ENCODE peak calls at places on chromosomes 7 and 10, in four cellular contexts. K, A, I and Q are unnamed samples.

GRCh38 chr10:128044186-128044585 is 82.0 kb downstream of the MKI67 start:
- DNase-seq in K (no peak), A (peak), I (no peak), Q (no peak)

GRCh38 chr10:18583575-18584270 is 67.7 kb downstream of the NSUN6 start:
- DNase-seq in K (no peak), A (no peak), I (no peak), Q (no peak)

GRCh38 chr10:72337039-72337629 is 17.6 kb downstream of the DNAJB12 start:
- DNase-seq in K (peak), A (peak), I (peak), Q (peak)

GRCh38 chr10:60123172-60123571 is 216.8 kb upstream of the CCDC6 start:
- DNase-seq in K (no peak), A (no peak), I (peak), Q (peak)

GRCh38 chr10:74415440-74415839 is 264.4 kb downstream of the ADK start:
- DNase-seq in K (no peak), A (no peak), I (no peak), Q (no peak)

GRCh38 chr10:60937784-60938654 is 6.0 kb downstream of the RHOBTB1 start:
- DNase-seq in K (no peak), A (no peak), I (peak), Q (no peak)

GRCh38 chr7:24907311-24907886 is 72.6 kb downstream of the OSBPL3 start:
- DNase-seq in K (no peak), A (no peak), I (peak), Q (no peak)

GRCh38 chr7:118352854-118353453 is 128.4 kb downstream of the ANKRD7 start:
- DNase-seq in K (no peak), A (no peak), I (no peak), Q (no peak)

GRCh38 chr7:6558837-6559236 is 7.6 kb upstream of the GRID2IP start:
- DNase-seq in K (no peak), A (no peak), I (peak), Q (no peak)

GRCh38 chr10:84546609-84547008 is 218.2 kb downstream of the CCSER2 start:
- DNase-seq in K (no peak), A (no peak), I (no peak), Q (no peak)

GRCh38 chr10:97543025-97543546 is 29.5 kb upstream of the ANKRD2 start:
- DNase-seq in K (peak), A (peak), I (peak), Q (peak)

GRCh38 chr10:26810435-26811026 is 50.2 kb downstream of the ABI1 start:
- DNase-seq in K (no peak), A (no peak), I (peak), Q (no peak)

GRCh38 chr7:2929321-2930201 is 85.5 kb upstream of the GNA12 start:
- DNase-seq in K (no peak), A (peak), I (no peak), Q (no peak)

GRCh38 chr7:2151801-2152612 is 80.7 kb downstream of the MAD1L1 start:
- DNase-seq in K (no peak), A (peak), I (no peak), Q (no peak)

GRCh38 chr10:133187091-133187905 is 27.3 kb downstream of the KNDC1 start:
- DNase-seq in K (no peak), A (no peak), I (no peak), Q (no peak)

DNA sequence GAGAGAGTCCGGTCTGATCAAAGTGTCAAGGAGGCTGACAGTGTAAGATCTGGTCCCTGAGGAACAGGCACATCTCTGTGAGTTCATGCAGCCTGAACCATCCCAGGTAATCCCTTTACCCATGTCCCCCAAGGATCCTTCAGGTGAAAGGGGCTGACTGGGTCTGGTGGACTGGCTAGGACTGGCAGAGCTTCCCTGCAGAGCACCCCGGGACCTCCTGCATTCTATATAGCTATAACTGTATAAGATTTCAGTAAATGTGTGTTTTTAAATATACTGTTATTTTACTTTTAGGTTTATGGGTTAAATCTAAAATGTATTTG is 246.8 kb downstream of the ELMO1 start:
- DNase-seq in K (no peak), A (no peak), I (no peak), Q (no peak)
- TF ChIP-seq CTCF in K (no peak), A (peak), I (no peak), Q (no peak)

GRCh38 chr10:62084434-62084833 is 182.9 kb downstream of the ARID5B start:
- DNase-seq in K (no peak), A (no peak), I (no peak), Q (no peak)
- H3K4me3 ChIP-seq in K (no peak), A (no peak), I (no peak), Q (no peak)

GRCh38 chr10:109432281-109432680 is 491.0 kb downstream of the XPNPEP1 start:
- DNase-seq in K (no peak), A (no peak), I (no peak), Q (no peak)

GRCh38 chr10:109429956-109430760 is 493.2 kb downstream of the XPNPEP1 start:
- DNase-seq in K (no peak), A (no peak), I (peak), Q (no peak)

GRCh38 chr10:109428775-109429480 is 494.4 kb downstream of the XPNPEP1 start:
- DNase-seq in K (no peak), A (no peak), I (no peak), Q (no peak)

GRCh38 chr10:109427421-109427820 is 495.9 kb downstream of the XPNPEP1 start:
- DNase-seq in K (no peak), A (no peak), I (peak), Q (no peak)

DNA sequence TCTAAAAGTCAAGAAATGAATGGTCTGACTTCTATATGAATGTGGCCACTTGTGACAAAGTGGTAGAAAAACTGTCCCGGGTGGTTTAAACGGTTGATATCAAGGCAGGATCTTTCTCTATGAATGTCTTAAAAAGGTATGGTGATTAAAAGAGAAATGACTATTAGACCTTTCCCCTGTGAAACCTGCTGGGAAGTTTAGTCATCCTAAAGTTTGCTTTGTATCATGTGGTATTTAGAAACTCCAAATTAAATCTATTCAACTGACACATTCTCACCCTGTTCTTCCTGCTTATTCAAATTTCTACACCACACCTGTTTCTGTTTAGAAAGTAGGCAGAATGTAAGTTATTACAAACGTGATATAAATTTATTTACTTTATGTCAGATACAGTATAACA is 492.5 kb downstream of the XPNPEP1 start:
- DNase-seq in K (no peak), A (no peak), I (no peak), Q (no peak)
- TF ChIP-seq POLR2A in K (no peak), A (no peak), I (no peak), Q (no peak)

GRCh38 chr7:138618506-138618905 is 82.7 kb downstream of the SVOPL start:
- DNase-seq in K (no peak), A (no peak), I (no peak), Q (no peak)
- TF ChIP-seq CTCF in K (no peak), A (no peak), I (no peak), Q (no peak)